ENCODE peak calls at places on chromosomes 4 and X, in six cellular contexts. X is body of pancreas, S is GM23338, V is cardiac fibroblast, F is lung, C is pancreas. I is an unnamed sample.

GRCh38 chrX:104641176-104641575 is 75.2 kb downstream of the IL1RAPL2 start:
- DNase-seq in S (peak), X (no peak), V (no peak), F (no peak), C (no peak), I (no peak)

GRCh38 chrX:55486736-55487135 is 2.9 kb downstream of the USP51 start:
- DNase-seq in S (no peak), F (no peak), V (peak), C (no peak), X (peak), I (no peak)

GRCh38 chrX:40068048-40068447 is 29.7 kb downstream of the BCOR start:
- DNase-seq in V (peak), X (no peak), F (no peak), S (no peak), C (no peak), I (no peak)

GRCh38 chr4:101774807-101775206 is 15.7 kb upstream of the BANK1 start:
- DNase-seq in F (no peak), C (no peak), X (no peak), S (no peak), V (peak), I (no peak)

GRCh38 chr4:110618091-110619000 is 4.5 kb downstream of the PITX2 start:
- DNase-seq in X (no peak), S (peak), C (no peak), F (no peak), V (no peak), I (peak)

GRCh38 chrX:15877380-15877779 is 22.8 kb upstream of the AP1S2 start:
- DNase-seq in V (peak), S (no peak), C (no peak), X (no peak), F (no peak), I (no peak)

GRCh38 chrX:418927-419729 is 32.4 kb upstream of the PPP2R3B start:
- DNase-seq in F (no peak), X (no peak), S (no peak), V (no peak), C (no peak), I (no peak)

GRCh38 chrX:54411732-54412131 is 28.5 kb upstream of the TSR2 start:
- DNase-seq in V (no peak), C (no peak), S (no peak), X (no peak), F (no peak), I (no peak)

GRCh38 chrX:21691512-21692018 is 33.4 kb upstream of the KLHL34 start:
- DNase-seq in V (no peak), F (no peak), S (no peak), X (no peak), C (no peak), I (no peak)

GRCh38 chr4:164977243-164978164 is at the start of gene TRIM61:
- DNase-seq in X (peak), F (peak), V (peak), S (no peak), C (peak), I (no peak)

GRCh38 chr4:127533028-127533700 is 99.6 kb upstream of the INTU start:
- DNase-seq in F (peak), V (peak), X (peak), C (peak), S (no peak), I (peak)

GRCh38 chr4:33060873-33061542 is 2340.8 kb downstream of the PCDH7 start:
- DNase-seq in V (peak), X (peak), S (peak), C (peak), F (no peak), I (peak)
- TF ChIP-seq CTCF in V (peak), X (peak), S (peak), C (peak), F (peak), I (peak)

DNA sequence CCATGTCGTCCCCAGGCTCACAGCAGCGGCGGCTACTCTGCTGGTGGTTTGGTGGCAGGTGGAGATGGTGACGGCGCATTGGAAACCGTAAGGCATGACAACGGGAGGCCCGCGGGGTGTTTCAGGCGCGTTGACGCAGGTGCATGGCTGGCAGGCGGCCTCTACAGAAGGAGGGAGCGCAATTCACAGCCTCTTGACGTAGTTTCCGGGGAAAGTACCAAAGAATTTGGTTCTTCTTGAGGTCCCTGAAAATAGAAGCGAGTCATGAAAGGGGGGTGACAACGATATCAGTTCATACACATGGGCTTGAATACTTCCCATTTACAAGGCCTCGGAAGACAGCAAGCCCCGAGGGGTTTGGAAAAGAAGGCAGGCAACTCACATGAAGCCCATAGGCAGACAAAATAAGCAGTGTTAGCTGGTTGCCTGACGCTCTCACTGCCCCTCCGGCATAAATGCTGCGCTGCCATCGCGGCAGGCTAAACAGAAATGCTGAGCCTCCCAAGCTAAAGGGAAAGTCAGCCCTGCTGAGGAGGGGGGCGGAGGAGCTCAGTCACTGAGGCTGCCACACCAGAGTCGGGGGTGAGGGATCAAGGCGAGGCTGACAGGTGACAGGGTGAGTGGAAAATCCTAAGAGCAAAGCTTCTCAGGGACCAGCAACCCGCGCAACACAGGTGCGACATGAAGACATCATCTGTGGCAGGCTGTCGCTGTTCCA is 52.3 kb upstream of the PDLIM3 start:
- DNase-seq in C (no peak), V (no peak), X (no peak), S (peak), F (no peak), I (no peak)
- H3K4me3 ChIP-seq in C (no peak), V (no peak), X (no peak), S (peak), F (no peak), I (no peak)

GRCh38 chr4:151646322-151646721 is 114.5 kb downstream of the GATB start:
- DNase-seq in X (no peak), V (no peak), F (no peak), C (no peak), S (peak), I (no peak)
- TF ChIP-seq CTCF in X (no peak), V (no peak), F (no peak), C (no peak), S (peak), I (no peak)

GRCh38 chr4:143372093-143372915 is 35.6 kb downstream of the GAB1 start:
- DNase-seq in V (no peak), F (no peak), X (no peak), C (no peak), S (no peak), I (no peak)
- H3K4me3 ChIP-seq in V (no peak), F (no peak), X (no peak), C (no peak), S (no peak), I (no peak)

GRCh38 chr4:185304944-185305690 is 90.6 kb downstream of the LRP2BP start:
- DNase-seq in C (no peak), S (peak), V (peak), X (peak), F (peak), I (no peak)
- TF ChIP-seq CTCF in C (no peak), S (peak), V (peak), X (peak), F (peak), I (peak)

GRCh38 chr4:138841341-138841740 is 174.2 kb upstream of the NOCT start:
- DNase-seq in X (no peak), C (no peak), V (no peak), F (no peak), S (no peak), I (no peak)

GRCh38 chr4:138845664-138846063 is 169.9 kb upstream of the NOCT start:
- DNase-seq in X (no peak), C (no peak), S (no peak), V (no peak), F (no peak), I (no peak)

GRCh38 chr4:138843611-138844010 is 172.0 kb upstream of the NOCT start:
- DNase-seq in F (no peak), S (peak), V (no peak), C (no peak), X (no peak), I (no peak)

GRCh38 chr4:138839574-138839973 is 176.0 kb upstream of the NOCT start:
- DNase-seq in X (no peak), C (no peak), F (no peak), V (no peak), S (no peak), I (no peak)

GRCh38 chr4:138845051-138845450 is 170.5 kb upstream of the NOCT start:
- DNase-seq in S (no peak), C (no peak), F (no peak), V (no peak), X (no peak), I (no peak)
- H3K4me3 ChIP-seq in S (no peak), C (no peak), F (no peak), V (no peak), X (no peak), I (no peak)

GRCh38 chr4:53545942-53546581 is 45.2 kb downstream of the LNX1 start:
- DNase-seq in V (no peak), F (no peak), C (no peak), S (no peak), X (peak), I (no peak)
- TF ChIP-seq CTCF in V (no peak), F (no peak), C (no peak), S (no peak), X (no peak), I (no peak)

GRCh38 chr4:6943012-6943869 is 33.6 kb downstream of the TBC1D14 start:
- DNase-seq in C (no peak), S (peak), X (no peak), F (no peak), V (no peak), I (no peak)

GRCh38 chr4:6944311-6945051 is 34.9 kb downstream of the TBC1D14 start:
- DNase-seq in S (no peak), V (peak), X (no peak), F (no peak), C (no peak), I (no peak)

GRCh38 chr4:6942238-6942800 is 32.7 kb downstream of the TBC1D14 start:
- DNase-seq in S (no peak), X (peak), C (no peak), V (peak), F (peak), I (no peak)

GRCh38 chr4:6945052-6945409 is 35.4 kb downstream of the TBC1D14 start:
- DNase-seq in X (no peak), C (no peak), F (no peak), V (no peak), S (no peak), I (no peak)

GRCh38 chr4:6943870-6944195 is 34.2 kb downstream of the TBC1D14 start:
- DNase-seq in S (no peak), C (no peak), F (no peak), X (no peak), V (no peak), I (no peak)
- H3K4me3 ChIP-seq in S (no peak), C (no peak), F (no peak), X (no peak), V (no peak), I (no peak)

DNA sequence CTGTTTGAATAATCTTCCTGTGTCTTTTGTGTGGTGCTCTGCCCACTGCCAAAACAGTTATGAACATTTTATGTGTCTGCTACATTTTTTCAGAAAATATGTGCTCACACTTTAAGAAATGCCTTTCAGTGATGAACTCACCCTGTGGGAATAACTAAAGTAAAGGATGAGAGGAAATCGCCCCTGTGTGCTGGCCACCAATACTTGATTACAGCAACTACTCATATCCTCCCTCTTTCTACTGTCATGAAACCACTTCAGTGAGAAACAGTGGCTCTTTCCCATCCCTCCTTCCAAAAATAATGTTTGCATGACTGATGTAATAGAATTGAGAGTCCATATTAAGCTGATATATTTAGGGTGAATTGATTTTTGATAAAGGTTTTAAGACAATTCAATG is 900.9 kb downstream of the RAB28 start:
- DNase-seq in X (no peak), F (no peak), C (no peak), S (no peak), V (peak), I (no peak)
- TF ChIP-seq CTCF in X (no peak), F (no peak), C (no peak), S (no peak), V (no peak), I (no peak)

I was measured in LNCaP clone FGC.